ENCODE peak calls at places on chromosomes 3 and 15, in six cellular contexts. P is upper lobe of right lung; O is effector memory CD4-positive, alpha-beta T cell; L is gastrocnemius medialis; W is AG10803; H is fibroblast of lung. I is an unnamed sample.

GRCh38 chr15:48072941-48073340 is 47.8 kb upstream of the SLC24A5 start:
- DNase-seq in P (no peak), O (no peak), L (no peak), W (no peak), H (no peak), I (no peak)

GRCh38 chr3:185696039-185696438 is 109.9 kb downstream of the SENP2 start:
- DNase-seq in P (no peak), O (no peak), L (no peak), W (no peak), H (no peak), I (no peak)

GRCh38 chr3:42707620-42708355 is 5.2 kb upstream of the HHATL start:
- DNase-seq in P (peak), O (no peak), L (no peak), W (no peak), H (no peak), I (no peak)

GRCh38 chr3:159486580-159486979 is 502.1 kb upstream of the IL12A start:
- DNase-seq in P (no peak), O (no peak), L (no peak), W (no peak), H (no peak), I (no peak)

GRCh38 chr3:78986702-78987101 is 781.1 kb downstream of the ROBO1 start:
- DNase-seq in P (no peak), O (no peak), L (no peak), W (no peak), H (peak), I (no peak)

GRCh38 chr15:67460521-67460920 is 60.4 kb upstream of the C15orf61 start:
- DNase-seq in P (no peak), O (no peak), L (no peak), W (no peak), H (no peak), I (no peak)

GRCh38 chr3:136078421-136079364 is 113.2 kb downstream of the PPP2R3A start:
- DNase-seq in P (no peak), O (no peak), L (no peak), W (peak), H (no peak), I (no peak)

GRCh38 chr3:33061782-33062181 is 35.2 kb downstream of the GLB1 start:
- DNase-seq in P (no peak), O (no peak), L (no peak), W (peak), H (peak), I (peak)

GRCh38 chr15:91289324-91289723 is 189.3 kb downstream of the SV2B start:
- DNase-seq in P (no peak), O (no peak), L (no peak), W (no peak), H (no peak), I (no peak)

DNA sequence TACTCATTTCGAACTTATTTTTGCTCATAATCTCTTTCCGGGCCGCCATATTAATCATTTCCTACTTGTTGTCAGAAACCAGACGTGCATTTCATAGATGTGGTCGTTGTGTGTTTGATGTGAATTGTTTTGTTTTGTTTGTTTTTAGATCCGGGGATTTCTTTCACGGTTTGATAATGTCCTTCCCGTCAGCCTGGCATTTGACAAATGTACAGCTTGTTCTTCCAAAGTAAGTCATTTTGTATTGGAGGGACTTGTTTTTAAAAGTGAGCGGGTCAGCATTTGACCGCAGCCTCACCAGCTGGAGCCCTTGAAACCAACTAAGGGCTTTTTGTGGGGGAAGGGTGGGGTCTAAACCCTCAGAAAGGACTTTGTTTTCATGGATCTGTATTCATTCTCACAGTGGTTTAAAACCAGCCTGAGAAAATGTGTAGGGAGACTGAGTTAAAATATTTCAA is 107.7 kb downstream of the ATG7 start:
- DNase-seq in P (no peak), O (no peak), L (no peak), W (peak), H (peak), I (no peak)
- H3K4me3 ChIP-seq in P (peak), O (no peak), L (no peak), W (no peak), H (no peak), I (no peak)

GRCh38 chr3:71751602-71752001 is 2.1 kb upstream of the GPR27 start:
- DNase-seq in P (no peak), O (no peak), L (no peak), W (no peak), H (no peak), I (no peak)

GRCh38 chr3:71754610-71755253 is 1.1 kb downstream of the GPR27 start:
- DNase-seq in P (no peak), O (no peak), L (no peak), W (no peak), H (no peak), I (no peak)

GRCh38 chr3:71753716-71754609 is at the start of gene GPR27:
- DNase-seq in P (peak), O (no peak), L (no peak), W (peak), H (peak), I (peak)

DNA sequence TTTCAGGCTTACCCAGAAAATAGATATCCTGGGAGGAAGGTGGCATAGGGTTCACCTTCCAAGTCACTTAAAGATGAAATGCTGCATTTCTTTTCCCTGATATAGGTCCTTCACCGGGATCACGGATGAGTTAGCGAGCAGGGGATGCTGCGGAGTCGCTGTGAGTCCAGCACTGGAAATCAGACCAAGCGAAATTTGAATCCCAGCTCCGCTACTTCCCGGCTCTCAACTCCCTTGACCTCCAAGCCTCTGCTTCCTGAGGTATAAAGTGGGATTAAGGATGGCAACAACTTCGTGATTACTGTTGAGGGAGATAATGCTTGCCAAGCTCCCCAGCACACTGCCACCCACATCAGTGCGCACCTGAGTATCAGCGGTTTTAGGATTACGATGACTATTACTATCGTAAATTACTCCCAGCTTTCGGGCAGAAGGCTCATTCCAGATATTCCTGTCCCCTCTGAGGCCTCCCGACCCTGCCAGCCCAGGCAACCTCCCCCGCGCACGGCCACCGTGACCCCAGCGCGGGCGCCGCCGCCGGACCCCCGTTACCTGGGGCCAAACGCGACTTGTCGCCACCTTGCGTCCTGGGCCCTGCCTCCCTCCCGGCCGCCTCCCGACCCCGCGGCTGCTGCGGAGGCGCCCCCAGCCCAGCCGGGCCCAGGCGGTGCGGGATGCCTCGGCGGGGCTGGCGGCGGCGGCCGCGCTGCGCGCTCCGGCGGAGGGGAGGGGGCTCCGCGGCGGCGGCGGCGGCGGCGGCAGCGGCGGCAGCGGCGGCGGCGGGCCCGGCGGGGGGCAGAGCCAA is 542 bp upstream of the GPR27 start:
- DNase-seq in P (no peak), O (no peak), L (no peak), W (no peak), H (no peak), I (no peak)
- H3K4me3 ChIP-seq in P (peak), O (peak), L (peak), W (no peak), H (no peak), I (peak)

DNA sequence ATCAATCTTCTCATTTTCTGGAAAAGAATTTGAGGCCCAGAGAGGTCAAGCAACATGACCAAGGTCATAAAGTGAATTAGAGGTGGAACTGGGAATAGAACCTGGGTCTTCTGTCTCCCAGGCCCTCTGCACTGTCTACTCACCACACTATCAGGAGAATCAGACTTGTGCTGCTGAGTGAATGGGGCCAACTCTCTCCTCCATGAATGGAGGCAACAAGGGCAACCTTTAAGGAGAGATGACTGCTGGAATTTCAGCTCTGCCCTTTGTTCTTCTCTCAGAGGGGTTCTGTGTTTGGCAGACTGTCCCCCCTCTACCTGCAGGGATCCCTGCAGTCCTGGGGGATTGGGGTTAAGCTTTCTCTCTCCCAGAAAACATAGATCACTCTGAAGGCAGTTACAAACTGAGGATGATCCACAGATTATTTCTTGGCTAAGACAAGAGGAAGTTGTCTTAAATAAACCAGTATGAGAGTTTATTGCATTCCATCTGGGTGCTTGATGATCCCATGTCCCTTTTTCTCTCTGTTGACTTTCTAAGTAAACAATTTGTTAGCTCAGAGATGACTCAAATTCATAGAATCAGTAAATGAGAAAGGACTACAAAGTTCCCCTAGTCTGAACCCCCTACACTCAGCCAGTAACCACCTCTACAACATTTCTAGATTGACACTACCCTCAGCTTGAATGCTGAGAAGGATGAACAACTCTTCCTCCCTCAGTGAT is 99.0 kb upstream of the LIPC start:
- DNase-seq in P (no peak), O (no peak), L (no peak), W (peak), H (peak), I (peak)
- H3K4me3 ChIP-seq in P (no peak), O (no peak), L (no peak), W (no peak), H (no peak), I (no peak)

DNA sequence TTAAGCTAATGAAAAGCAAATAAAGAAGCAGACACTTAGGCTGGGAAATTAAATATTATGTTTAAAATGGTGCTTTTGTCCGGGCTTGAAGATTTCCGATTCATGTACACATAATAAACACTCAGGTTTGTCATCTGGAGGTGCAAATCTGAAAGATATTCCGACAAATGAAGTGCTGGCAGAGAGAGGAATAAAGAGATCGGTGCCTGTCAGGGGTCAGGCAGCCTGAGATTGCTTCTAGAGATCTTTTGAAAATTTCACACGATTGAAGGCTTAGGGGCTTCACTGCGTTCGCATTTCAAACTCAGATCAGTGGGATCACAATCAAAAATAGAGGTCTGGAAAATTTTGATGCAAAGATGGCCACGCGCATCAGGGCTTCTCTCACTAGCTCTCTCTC is 33.2 kb downstream of the NR2F2 start:
- DNase-seq in P (no peak), O (no peak), L (no peak), W (no peak), H (no peak), I (no peak)
- H3K4me3 ChIP-seq in P (no peak), O (no peak), L (no peak), W (no peak), H (no peak), I (no peak)

GRCh38 chr3:50339485-50340196 is 995 bp downstream of the RASSF1 start:
- DNase-seq in P (no peak), O (no peak), L (no peak), W (peak), H (no peak), I (no peak)

GRCh38 chr3:50340404-50341329 is at the start of gene RASSF1:
- DNase-seq in P (peak), O (peak), L (peak), W (peak), H (no peak), I (no peak)

GRCh38 chr3:50336452-50337174 is 4.0 kb downstream of the RASSF1 start:
- DNase-seq in P (no peak), O (no peak), L (no peak), W (peak), H (peak), I (no peak)

GRCh38 chr3:50337175-50337861 is 3.3 kb downstream of the RASSF1 start:
- DNase-seq in P (peak), O (peak), L (peak), W (peak), H (peak), I (peak)

DNA sequence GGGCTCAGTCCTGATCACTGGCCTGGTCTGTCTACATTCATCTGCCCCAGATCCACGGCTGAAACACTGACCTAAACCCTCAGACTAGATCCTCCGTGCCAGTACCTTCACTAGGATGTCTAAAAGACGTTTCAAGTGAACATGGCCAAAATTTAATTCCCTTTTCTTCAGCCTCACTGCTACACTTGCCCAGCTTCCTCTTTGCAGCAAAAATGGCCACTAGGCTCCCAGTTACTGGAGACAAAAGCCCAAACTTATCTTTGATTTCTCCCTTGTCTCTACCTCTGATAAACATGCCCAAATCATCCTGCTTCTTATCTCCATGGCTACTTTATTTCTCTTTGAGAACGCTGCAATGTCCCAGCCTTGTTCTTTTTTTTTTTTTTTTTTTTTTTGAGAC is 1.6 kb downstream of the RASSF1 start:
- DNase-seq in P (no peak), O (no peak), L (no peak), W (no peak), H (no peak), I (no peak)
- H3K4me3 ChIP-seq in P (peak), O (peak), L (peak), W (peak), H (peak), I (no peak)

I was measured in skeletal muscle cell.